ENCODE peak calls at places on chromosomes 1 and 21, in eight cellular contexts. D is adrenal gland, V is aorta, U is Panc1, C is uterus, X is fibroblast of lung, A is mesendoderm, B is H9. J is an unnamed sample.

GRCh38 chr1:110605446-110605845 is 712 bp downstream of the KCNA2 start:
- DNase-seq in D (no peak), V (no peak), U (no peak), C (no peak), X (no peak), A (peak; percentile 16), B (no peak), J (no peak)

GRCh38 chr1:27133158-27133557 is 21.8 kb downstream of the SLC9A1 start:
- DNase-seq in D (no peak), V (no peak), U (no peak), C (no peak), X (no peak), A (no peak), B (no peak), J (no peak)

GRCh38 chr1:235068155-235069121 is 60.2 kb downstream of the TOMM20 start:
- DNase-seq in D (no peak), V (no peak), U (peak; percentile 95), C (no peak), X (peak; percentile 66), A (no peak), B (no peak), J (peak; percentile 98)

GRCh38 chr1:165327538-165327937 is 29.0 kb downstream of the LMX1A start:
- DNase-seq in D (no peak), V (no peak), U (no peak), C (no peak), X (no peak), A (peak; percentile 45), B (no peak), J (no peak)

GRCh38 chr1:91704746-91705145 is 181.2 kb downstream of the TGFBR3 start:
- DNase-seq in D (peak; percentile 66), V (no peak), U (no peak), C (no peak), X (no peak), A (no peak), B (no peak), J (no peak)

GRCh38 chr1:155205035-155205434 is 2.7 kb downstream of the THBS3 start:
- DNase-seq in D (no peak), V (no peak), U (no peak), C (no peak), X (no peak), A (no peak), B (no peak), J (no peak)

GRCh38 chr1:237386362-237387143 is 344.6 kb downstream of the RYR2 start:
- DNase-seq in D (no peak), V (no peak), U (peak; percentile 38), C (no peak), X (peak; percentile 67), A (peak; percentile 52), B (no peak), J (no peak)

GRCh38 chr1:51535006-51535592 is 16.0 kb upstream of the EPS15 start:
- DNase-seq in D (peak; percentile 89), V (no peak), U (no peak), C (peak; percentile 66), X (peak; percentile 80), A (peak; percentile 81), B (peak; percentile 54), J (peak; percentile 45)

GRCh38 chr1:55640708-55641473 is 425.7 kb upstream of the USP24 start:
- DNase-seq in D (peak; percentile 69), V (peak; percentile 89), U (no peak), C (peak; percentile 60), X (peak; percentile 25), A (peak; percentile 19), B (no peak), J (peak; percentile 35)

GRCh38 chr1:232644209-232644608 is 14.3 kb upstream of the SIPA1L2 start:
- DNase-seq in D (no peak), V (no peak), U (no peak), C (no peak), X (no peak), A (no peak), B (no peak), J (no peak)

GRCh38 chr1:92953491-92953890 is 7.8 kb downstream of the DIPK1A start:
- DNase-seq in D (no peak), V (no peak), U (no peak), C (no peak), X (no peak), A (no peak), B (no peak), J (no peak)

GRCh38 chr1:42816600-42817439 is at the start of the genes ERMAP and SVBP:
- DNase-seq in D (peak; percentile 95), V (peak; percentile 99), U (peak; percentile 15), C (peak; percentile 94), X (peak; percentile 85), A (peak; percentile 91), B (peak; percentile 92), J (peak; percentile 51)

DNA sequence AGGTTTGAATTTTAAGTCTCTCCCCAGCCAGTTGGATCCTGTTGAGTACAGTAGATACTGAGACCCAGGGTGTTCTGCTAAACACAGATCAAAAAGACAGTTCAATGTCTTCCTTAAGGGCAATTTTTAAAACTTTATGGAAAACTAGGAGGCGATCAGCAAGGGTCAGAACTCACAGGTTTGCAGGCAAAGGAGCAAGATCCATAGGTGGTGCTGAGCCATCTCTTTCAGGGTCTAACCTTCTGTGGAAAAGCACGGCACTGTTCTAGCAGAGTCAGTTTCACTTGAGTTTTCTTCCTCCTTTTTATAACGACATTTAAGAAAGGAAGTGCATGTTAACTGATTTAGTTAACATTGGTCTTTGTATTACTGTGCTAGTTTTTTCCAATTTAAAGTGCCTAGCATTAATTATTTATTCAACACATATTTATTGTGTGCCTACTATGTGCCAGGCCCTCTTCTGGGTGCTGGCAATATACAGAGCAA is at the start of gene CD84:
- DNase-seq in D (no peak), V (no peak), U (no peak), C (no peak), X (no peak), A (no peak), B (no peak), J (no peak)
- H3K4me1 ChIP-seq in D (no peaks in the 10 kb centered on the region), V (no peaks in the 10 kb centered on the region), U (no peaks in the 10 kb centered on the region), C (no peaks in the 10 kb centered on the region), X (no peaks in the 10 kb centered on the region), A (no peaks in the 10 kb centered on the region), B (no peaks in the 10 kb centered on the region), J (no peaks in the 10 kb centered on the region)

DNA sequence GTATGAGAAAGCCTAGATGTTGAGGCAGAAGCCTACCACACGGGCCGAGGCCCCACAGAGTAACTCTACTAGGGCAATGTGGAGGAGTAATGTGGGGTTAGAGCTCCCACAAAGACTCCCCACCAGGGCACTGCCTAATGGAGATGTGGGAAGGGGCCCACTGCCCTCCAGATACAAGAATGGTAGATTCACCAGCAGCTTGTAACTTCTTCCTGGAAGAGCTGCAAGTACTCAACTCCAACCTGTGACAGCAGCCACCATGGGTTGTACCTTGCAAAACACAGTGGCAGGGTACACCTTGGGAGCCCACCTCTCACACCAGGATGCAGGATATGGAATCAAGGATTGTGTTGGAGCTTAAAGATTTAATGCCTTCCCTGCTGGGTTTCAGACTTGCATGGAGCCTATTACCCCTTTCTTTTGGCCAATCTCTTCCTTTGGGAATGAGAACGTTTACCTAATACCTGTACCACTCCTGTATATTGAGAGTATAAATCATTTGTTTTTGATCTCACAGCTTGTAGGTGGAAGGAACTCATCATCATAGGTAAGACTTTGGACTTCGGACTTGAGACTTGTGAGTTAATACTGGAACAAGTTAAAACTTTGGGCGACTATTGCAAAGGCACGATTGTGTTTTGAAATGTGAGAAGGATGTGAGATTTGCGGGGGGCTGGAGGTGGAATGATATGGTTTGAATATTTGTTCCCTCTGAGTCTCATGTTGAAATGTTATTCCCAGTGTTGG is 57.5 kb downstream of the TENT5C start:
- DNase-seq in D (no peak), V (no peak), U (no peak), C (no peak), X (no peak), A (no peak), B (no peak), J (no peak)
- H3K27ac ChIP-seq in D (no peak overlapping the region), V (no peak overlapping the region), U (no peak overlapping the region), C (no peak overlapping the region), X (no peak overlapping the region), A (no peak overlapping the region), B (no peak overlapping the region), J (no peak overlapping the region)

DNA sequence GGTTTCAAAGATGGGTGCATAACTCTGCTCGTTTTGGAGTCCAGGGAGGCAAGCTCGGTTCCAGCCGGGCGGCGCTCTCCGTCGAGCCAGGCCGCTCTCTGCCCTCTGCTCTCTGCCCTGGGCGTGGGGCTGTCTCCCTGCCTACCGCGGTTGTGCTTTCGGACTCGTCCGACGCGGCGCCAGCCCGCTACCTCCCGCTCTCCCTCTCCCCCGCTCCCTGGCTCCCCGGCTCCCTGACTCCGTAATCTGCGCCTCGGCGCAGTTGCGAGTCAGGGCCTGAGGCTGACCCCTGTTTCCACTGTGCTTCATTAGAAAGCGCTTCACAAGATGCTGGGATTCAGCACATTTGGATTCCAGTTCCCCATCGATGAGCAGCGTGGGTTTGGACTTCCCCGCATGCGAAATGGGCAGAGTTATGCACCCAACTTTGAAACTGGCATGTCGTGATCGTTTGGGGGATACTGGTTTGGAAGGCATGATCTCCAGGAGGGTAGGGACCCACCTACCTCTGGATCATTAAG is 2.3 kb downstream of the SOX13 start:
- DNase-seq in D (no peak), V (peak; percentile 79), U (no peak), C (peak; percentile 54), X (peak; percentile 12), A (peak; percentile 56), B (no peak), J (no peak)
- H3K4me1 ChIP-seq in D (peaks cover 24% of the 10 kb centered on the region), V (peaks cover 2% of the 10 kb centered on the region), U (peaks cover 44% of the 10 kb centered on the region), C (peaks cover 30% of the 10 kb centered on the region), X (peaks cover 22% of the 10 kb centered on the region), A (peaks cover 15% of the 10 kb centered on the region), B (peaks cover 14% of the 10 kb centered on the region), J (peaks cover 4% of the 10 kb centered on the region)

GRCh38 chr21:36178349-36178748 is 21.7 kb downstream of the DOP1B start:
- DNase-seq in D (no peak), V (peak; percentile 15), U (no peak), C (no peak), X (no peak), A (no peak), B (no peak), J (no peak)
- H3K27ac ChIP-seq in D (no peak overlapping the region), V (no peak overlapping the region), U (no peak overlapping the region), C (no peak overlapping the region), X (no peak overlapping the region), A (no peak overlapping the region), B (no peak overlapping the region), J (no peak overlapping the region)

DNA sequence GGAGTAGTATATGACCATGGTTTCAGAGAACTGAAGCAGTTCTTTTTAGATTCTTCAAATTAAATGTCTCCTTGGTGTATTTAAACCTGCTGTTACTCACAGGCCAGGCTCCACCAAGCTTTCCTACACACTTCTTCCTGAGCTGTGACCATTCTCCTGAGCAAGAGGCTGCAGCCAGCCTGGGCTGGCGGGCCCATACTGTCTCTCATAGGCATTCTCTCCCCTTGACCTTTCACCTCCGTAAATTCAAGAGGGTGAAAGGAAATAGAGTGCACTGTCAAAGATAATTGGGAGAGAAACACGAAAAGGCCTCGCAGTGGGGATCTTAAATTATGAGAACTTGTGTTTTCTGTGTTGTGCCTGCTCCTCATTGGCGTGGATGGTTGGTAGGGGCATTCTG is 2.3 kb downstream of the ARF1 start:
- DNase-seq in D (no peak), V (no peak), U (no peak), C (no peak), X (no peak), A (peak; percentile 44), B (no peak), J (no peak)
- H3K4me1 ChIP-seq in D (peaks cover 62% of the 10 kb centered on the region), V (peaks cover 2% of the 10 kb centered on the region), U (peaks cover 64% of the 10 kb centered on the region), C (peaks cover 56% of the 10 kb centered on the region), X (peaks cover 23% of the 10 kb centered on the region), A (peaks cover 21% of the 10 kb centered on the region), B (peaks cover 6% of the 10 kb centered on the region), J (peaks cover 45% of the 10 kb centered on the region)